ENCODE peak calls at places on chromosomes 4 and X, in nine cellular contexts. One of them, this sample, is unnamed.

GRCh38 chr4:40337081-40337480 is 1.9 kb downstream of the CHRNA9 start:
- DNase-seq in heart right ventricle: no peak
- DNase-seq in neural progenitor cell: no peak
- DNase-seq in tibial nerve: no peak
- DNase-seq in effector memory CD4-positive, alpha-beta T cell: no peak
- DNase-seq in fibroblast of lung: no peak
- DNase-seq in CD4-positive, CD25-positive, alpha-beta regulatory T cell: no peak
- DNase-seq in RWPE1: no peak
- DNase-seq in Panc1: no peak
- DNase-seq in this sample: no peak

GRCh38 chrX:136754641-136755040 is 26.1 kb downstream of the ARHGEF6 start:
- DNase-seq in CD4-positive, CD25-positive, alpha-beta regulatory T cell: no peak
- DNase-seq in effector memory CD4-positive, alpha-beta T cell: no peak
- DNase-seq in Panc1: no peak
- DNase-seq in tibial nerve: no peak
- DNase-seq in RWPE1: no peak
- DNase-seq in fibroblast of lung: peak
- DNase-seq in neural progenitor cell: peak
- DNase-seq in heart right ventricle: peak
- DNase-seq in this sample: peak

GRCh38 chr4:45453258-45453841 is 670.5 kb downstream of the GABRG1 start:
- DNase-seq in heart right ventricle: no peak
- DNase-seq in RWPE1: peak
- DNase-seq in CD4-positive, CD25-positive, alpha-beta regulatory T cell: no peak
- DNase-seq in fibroblast of lung: peak
- DNase-seq in tibial nerve: no peak
- DNase-seq in neural progenitor cell: peak
- DNase-seq in Panc1: peak
- DNase-seq in effector memory CD4-positive, alpha-beta T cell: no peak
- DNase-seq in this sample: no peak

GRCh38 chrX:360496-361150 is 26.1 kb downstream of the PPP2R3B start:
- DNase-seq in RWPE1: no peak
- DNase-seq in CD4-positive, CD25-positive, alpha-beta regulatory T cell: no peak
- DNase-seq in Panc1: no peak
- DNase-seq in heart right ventricle: no peak
- DNase-seq in tibial nerve: no peak
- DNase-seq in fibroblast of lung: no peak
- DNase-seq in neural progenitor cell: no peak
- DNase-seq in effector memory CD4-positive, alpha-beta T cell: no peak
- DNase-seq in this sample: peak

GRCh38 chrX:46444011-46444410 is 101.2 kb downstream of the ZNF674 start:
- DNase-seq in tibial nerve: no peak
- DNase-seq in RWPE1: peak
- DNase-seq in effector memory CD4-positive, alpha-beta T cell: no peak
- DNase-seq in heart right ventricle: no peak
- DNase-seq in Panc1: peak
- DNase-seq in CD4-positive, CD25-positive, alpha-beta regulatory T cell: no peak
- DNase-seq in neural progenitor cell: no peak
- DNase-seq in fibroblast of lung: peak
- DNase-seq in this sample: no peak

GRCh38 chr4:185669288-185669687 is 134.0 kb upstream of the PDLIM3 start:
- DNase-seq in neural progenitor cell: no peak
- DNase-seq in tibial nerve: no peak
- DNase-seq in fibroblast of lung: no peak
- DNase-seq in Panc1: no peak
- DNase-seq in RWPE1: no peak
- DNase-seq in heart right ventricle: no peak
- DNase-seq in effector memory CD4-positive, alpha-beta T cell: no peak
- DNase-seq in CD4-positive, CD25-positive, alpha-beta regulatory T cell: no peak
- DNase-seq in this sample: no peak

GRCh38 chrX:107574711-107575110 is 53.6 kb upstream of the PRPS1 start:
- DNase-seq in tibial nerve: no peak
- DNase-seq in CD4-positive, CD25-positive, alpha-beta regulatory T cell: no peak
- DNase-seq in effector memory CD4-positive, alpha-beta T cell: no peak
- DNase-seq in heart right ventricle: no peak
- DNase-seq in fibroblast of lung: peak
- DNase-seq in RWPE1: no peak
- DNase-seq in Panc1: no peak
- DNase-seq in neural progenitor cell: no peak
- DNase-seq in this sample: no peak

GRCh38 chr4:103934178-103934789 is 214.5 kb upstream of the TACR3 start:
- DNase-seq in CD4-positive, CD25-positive, alpha-beta regulatory T cell: no peak
- DNase-seq in tibial nerve: no peak
- DNase-seq in heart right ventricle: no peak
- DNase-seq in effector memory CD4-positive, alpha-beta T cell: no peak
- DNase-seq in Panc1: no peak
- DNase-seq in fibroblast of lung: peak
- DNase-seq in RWPE1: peak
- DNase-seq in neural progenitor cell: peak
- DNase-seq in this sample: no peak

GRCh38 chr4:107578321-107578720 is 141.7 kb downstream of the PAPSS1 start:
- DNase-seq in tibial nerve: no peak
- DNase-seq in CD4-positive, CD25-positive, alpha-beta regulatory T cell: no peak
- DNase-seq in fibroblast of lung: no peak
- DNase-seq in heart right ventricle: no peak
- DNase-seq in neural progenitor cell: no peak
- DNase-seq in Panc1: no peak
- DNase-seq in effector memory CD4-positive, alpha-beta T cell: no peak
- DNase-seq in RWPE1: no peak
- DNase-seq in this sample: no peak

DNA sequence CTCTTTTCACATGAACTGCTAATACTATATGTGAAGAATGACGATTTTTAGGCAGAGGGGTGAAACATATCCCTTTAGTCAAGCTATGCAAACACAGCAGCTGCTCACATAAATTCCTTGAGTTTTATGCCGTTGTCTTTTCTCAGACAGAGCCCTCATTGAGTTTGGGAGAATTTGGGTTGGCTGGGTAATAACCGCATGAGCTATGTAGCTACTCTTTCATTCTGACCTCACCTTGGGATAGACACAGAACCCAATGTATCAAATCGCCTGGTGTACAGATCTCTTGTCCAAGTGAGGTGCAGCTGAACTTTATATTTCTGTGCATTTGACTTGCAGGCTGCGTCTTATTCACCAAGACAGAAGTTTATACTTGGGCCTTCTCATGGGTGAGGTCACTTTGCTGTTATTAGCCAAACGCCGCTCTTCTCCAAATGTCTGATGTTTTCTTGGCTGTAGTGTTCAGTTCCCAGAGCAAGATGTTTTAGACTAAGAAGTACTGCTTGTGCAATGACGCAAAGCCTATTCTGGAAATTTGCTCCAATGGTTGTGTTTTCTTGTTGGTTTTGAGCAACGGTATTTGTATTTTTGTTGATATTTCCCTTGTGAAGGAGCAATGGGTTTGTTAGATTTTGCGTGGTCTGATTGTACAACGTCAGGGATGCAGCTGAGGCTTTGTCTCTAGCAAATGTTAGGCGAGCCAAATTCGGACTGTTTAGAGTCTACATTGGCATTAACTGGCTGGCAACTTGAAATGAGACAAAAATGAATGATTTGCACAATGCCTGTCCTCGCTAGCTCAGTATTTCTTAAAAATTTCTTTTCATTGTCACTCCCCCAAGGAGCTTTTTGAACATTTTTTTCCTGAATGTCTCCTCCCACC is 11.2 kb upstream of the SPARCL1 start:
- DNase-seq in Panc1: no peak
- DNase-seq in effector memory CD4-positive, alpha-beta T cell: no peak
- DNase-seq in neural progenitor cell: no peak
- DNase-seq in CD4-positive, CD25-positive, alpha-beta regulatory T cell: no peak
- DNase-seq in RWPE1: no peak
- DNase-seq in heart right ventricle: no peak
- DNase-seq in tibial nerve: no peak
- DNase-seq in fibroblast of lung: peak
- DNase-seq in this sample: no peak
- H3K27ac ChIP-seq in Panc1: no peak
- H3K27ac ChIP-seq in effector memory CD4-positive, alpha-beta T cell: no peak
- H3K27ac ChIP-seq in neural progenitor cell: no peak
- H3K27ac ChIP-seq in CD4-positive, CD25-positive, alpha-beta regulatory T cell: no peak
- H3K27ac ChIP-seq in RWPE1: no peak
- H3K27ac ChIP-seq in heart right ventricle: peak
- H3K27ac ChIP-seq in tibial nerve: peak
- H3K27ac ChIP-seq in fibroblast of lung: no peak
- H3K27ac ChIP-seq in this sample: no peak

DNA sequence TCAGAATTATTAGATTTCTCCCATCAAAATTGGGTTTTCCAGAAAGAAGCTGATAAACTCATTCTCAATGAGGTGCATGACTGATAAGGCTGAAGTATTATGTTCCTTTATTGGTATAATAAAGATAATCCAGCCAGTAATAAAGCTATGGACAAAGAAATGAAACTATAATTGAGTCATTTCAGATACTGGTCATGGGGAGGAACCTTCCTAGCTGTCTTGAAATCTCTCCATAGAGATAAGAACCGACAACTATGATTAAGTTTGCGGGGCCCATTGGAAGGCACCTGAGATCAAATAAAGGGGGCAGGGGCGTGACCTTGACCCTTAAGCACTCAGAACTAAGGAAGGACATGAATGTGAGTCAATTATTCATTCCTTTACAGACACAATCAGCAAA is 47.8 kb downstream of the RAI2 start:
- DNase-seq in neural progenitor cell: no peak
- DNase-seq in Panc1: no peak
- DNase-seq in heart right ventricle: no peak
- DNase-seq in CD4-positive, CD25-positive, alpha-beta regulatory T cell: no peak
- DNase-seq in RWPE1: no peak
- DNase-seq in effector memory CD4-positive, alpha-beta T cell: no peak
- DNase-seq in fibroblast of lung: no peak
- DNase-seq in tibial nerve: no peak
- DNase-seq in this sample: no peak
- H3K27ac ChIP-seq in neural progenitor cell: no peak
- H3K27ac ChIP-seq in Panc1: no peak
- H3K27ac ChIP-seq in heart right ventricle: no peak
- H3K27ac ChIP-seq in CD4-positive, CD25-positive, alpha-beta regulatory T cell: no peak
- H3K27ac ChIP-seq in RWPE1: no peak
- H3K27ac ChIP-seq in effector memory CD4-positive, alpha-beta T cell: no peak
- H3K27ac ChIP-seq in fibroblast of lung: no peak
- H3K27ac ChIP-seq in tibial nerve: no peak
- H3K27ac ChIP-seq in this sample: no peak

GRCh38 chr4:153651961-153652784 is 31.9 kb upstream of the TLR2 start:
- DNase-seq in CD4-positive, CD25-positive, alpha-beta regulatory T cell: no peak
- DNase-seq in effector memory CD4-positive, alpha-beta T cell: no peak
- DNase-seq in tibial nerve: no peak
- DNase-seq in RWPE1: peak
- DNase-seq in Panc1: no peak
- DNase-seq in neural progenitor cell: no peak
- DNase-seq in fibroblast of lung: no peak
- DNase-seq in heart right ventricle: no peak
- DNase-seq in this sample: no peak
- H3K27ac ChIP-seq in CD4-positive, CD25-positive, alpha-beta regulatory T cell: peak
- H3K27ac ChIP-seq in effector memory CD4-positive, alpha-beta T cell: no peak
- H3K27ac ChIP-seq in tibial nerve: peak
- H3K27ac ChIP-seq in RWPE1: peak
- H3K27ac ChIP-seq in Panc1: no peak
- H3K27ac ChIP-seq in neural progenitor cell: no peak
- H3K27ac ChIP-seq in fibroblast of lung: no peak
- H3K27ac ChIP-seq in heart right ventricle: peak
- H3K27ac ChIP-seq in this sample: peak

DNA sequence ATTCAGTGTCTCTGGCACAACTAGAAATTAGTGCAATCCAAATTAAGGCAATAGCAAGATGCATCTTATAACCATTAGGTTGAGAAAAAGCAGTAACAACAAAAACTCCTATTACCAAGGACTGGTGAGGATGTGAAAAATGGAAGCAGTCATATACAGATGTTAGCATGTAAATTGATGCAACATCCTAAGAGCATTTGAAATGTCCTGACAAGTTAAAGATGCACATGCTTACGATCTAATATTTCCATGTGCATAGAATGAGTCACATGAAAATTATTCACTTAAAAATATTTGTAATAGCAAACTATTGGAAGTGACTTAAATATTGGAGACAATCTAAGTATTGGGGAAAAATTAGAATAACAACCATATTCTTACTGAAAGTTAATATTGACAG is 163.0 kb downstream of the FAM13A start:
- DNase-seq in Panc1: no peak
- DNase-seq in fibroblast of lung: peak
- DNase-seq in neural progenitor cell: no peak
- DNase-seq in heart right ventricle: no peak
- DNase-seq in RWPE1: no peak
- DNase-seq in effector memory CD4-positive, alpha-beta T cell: no peak
- DNase-seq in tibial nerve: no peak
- DNase-seq in CD4-positive, CD25-positive, alpha-beta regulatory T cell: no peak
- DNase-seq in this sample: no peak
- H3K27ac ChIP-seq in Panc1: no peak
- H3K27ac ChIP-seq in fibroblast of lung: no peak
- H3K27ac ChIP-seq in neural progenitor cell: no peak
- H3K27ac ChIP-seq in heart right ventricle: no peak
- H3K27ac ChIP-seq in RWPE1: no peak
- H3K27ac ChIP-seq in effector memory CD4-positive, alpha-beta T cell: no peak
- H3K27ac ChIP-seq in tibial nerve: no peak
- H3K27ac ChIP-seq in CD4-positive, CD25-positive, alpha-beta regulatory T cell: no peak
- H3K27ac ChIP-seq in this sample: no peak

GRCh38 chr4:121824171-121824527 is 466 bp upstream of the CCNA2 start:
- DNase-seq in effector memory CD4-positive, alpha-beta T cell: no peak
- DNase-seq in RWPE1: no peak
- DNase-seq in CD4-positive, CD25-positive, alpha-beta regulatory T cell: no peak
- DNase-seq in Panc1: no peak
- DNase-seq in neural progenitor cell: no peak
- DNase-seq in heart right ventricle: no peak
- DNase-seq in tibial nerve: no peak
- DNase-seq in fibroblast of lung: no peak
- DNase-seq in this sample: no peak
- H3K27ac ChIP-seq in effector memory CD4-positive, alpha-beta T cell: peak
- H3K27ac ChIP-seq in RWPE1: peak
- H3K27ac ChIP-seq in CD4-positive, CD25-positive, alpha-beta regulatory T cell: peak
- H3K27ac ChIP-seq in Panc1: peak
- H3K27ac ChIP-seq in neural progenitor cell: no peak
- H3K27ac ChIP-seq in heart right ventricle: peak
- H3K27ac ChIP-seq in tibial nerve: peak
- H3K27ac ChIP-seq in fibroblast of lung: peak
- H3K27ac ChIP-seq in this sample: peak

GRCh38 chr4:2483237-2483636 is 14.3 kb downstream of the RNF4 start:
- DNase-seq in heart right ventricle: no peak
- DNase-seq in fibroblast of lung: no peak
- DNase-seq in tibial nerve: no peak
- DNase-seq in Panc1: no peak
- DNase-seq in RWPE1: no peak
- DNase-seq in effector memory CD4-positive, alpha-beta T cell: no peak
- DNase-seq in CD4-positive, CD25-positive, alpha-beta regulatory T cell: no peak
- DNase-seq in neural progenitor cell: no peak
- DNase-seq in this sample: no peak
- H3K27ac ChIP-seq in heart right ventricle: peak
- H3K27ac ChIP-seq in fibroblast of lung: no peak
- H3K27ac ChIP-seq in tibial nerve: peak
- H3K27ac ChIP-seq in Panc1: no peak
- H3K27ac ChIP-seq in RWPE1: no peak
- H3K27ac ChIP-seq in effector memory CD4-positive, alpha-beta T cell: no peak
- H3K27ac ChIP-seq in CD4-positive, CD25-positive, alpha-beta regulatory T cell: peak
- H3K27ac ChIP-seq in neural progenitor cell: no peak
- H3K27ac ChIP-seq in this sample: peak

This sample was measured in spleen.